ENCODE peak calls at places on chromosome 2, in four cellular contexts. W, R, L and S are unnamed samples.
A peak's percentile ranks its signal among the peaks of the same experiment; 100 is the strongest.

GRCh38 chr2:88540346-88540745 is 86.9 kb downstream of the EIF2AK3 start:
- DNase-seq in W (peak; percentile 74), L (peak; percentile 20), R (no peak), S (no peak)

GRCh38 chr2:222334914-222335313 is 36.1 kb upstream of the PAX3 start:
- DNase-seq in W (no peak), R (no peak), L (no peak), S (no peak)

GRCh38 chr2:241811209-241811951 is 2.4 kb downstream of the NEU4 start:
- DNase-seq in L (no peak), R (peak; percentile 63), W (no peak), S (no peak)

GRCh38 chr2:85889648-85890281 is 975 bp upstream of the ST3GAL5 start:
- DNase-seq in R (peak; percentile 46), L (no peak), W (no peak), S (no peak)

GRCh38 chr2:65227035-65227470 is 578 bp upstream of the ACTR2 start:
- DNase-seq in W (peak; percentile 30), R (peak; percentile 77), L (peak; percentile 65), S (no peak)

GRCh38 chr2:149038442-149039212 is at the start of gene LYPD6B:
- DNase-seq in L (peak; percentile 48), W (no peak), R (no peak), S (peak; percentile 39)

GRCh38 chr2:19759880-19760279 is 141.9 kb downstream of the TTC32 start:
- DNase-seq in L (no peak), R (no peak), W (no peak), S (no peak)

GRCh38 chr2:175355246-175355645 is 173.7 kb upstream of the ATP5MC3 start:
- DNase-seq in L (no peak), R (no peak), W (no peak), S (no peak)

GRCh38 chr2:200735061-200735460 is 76.6 kb upstream of the BZW1 start:
- DNase-seq in L (no peak), R (no peak), W (peak; percentile 34), S (no peak)

GRCh38 chr2:66813976-66814375 is 379.1 kb downstream of the MEIS1 start:
- DNase-seq in R (no peak), L (no peak), W (peak; percentile 32), S (no peak)

GRCh38 chr2:45643543-45644542 is 7.6 kb upstream of the PRKCE start:
- DNase-seq in L (peak; percentile 71), W (peak; percentile 35), R (peak; percentile 47), S (peak; percentile 89)

GRCh38 chr2:175855794-175856453 is 146.1 kb downstream of the LNPK start:
- DNase-seq in R (peak; percentile 93), L (peak; percentile 17), W (peak; percentile 44), S (no peak)

GRCh38 chr2:38438536-38439225 is 61.6 kb upstream of the ATL2 start:
- DNase-seq in L (no peak), R (no peak), W (no peak), S (no peak)

GRCh38 chr2:233413046-233413445 is 58.8 kb downstream of the DGKD start:
- DNase-seq in R (no peak), W (peak; percentile 33), L (no peak), S (no peak)

GRCh38 chr2:168912466-168913170 is 11.5 kb downstream of the G6PC2 start:
- DNase-seq in R (peak; percentile 88), W (peak; percentile 17), L (peak; percentile 30), S (no peak)

GRCh38 chr2:150716186-150716585 is 228.7 kb upstream of the RND3 start:
- DNase-seq in R (no peak), L (no peak), W (no peak), S (no peak)

GRCh38 chr2:223586261-223586660 is 15.9 kb downstream of the SCG2 start:
- DNase-seq in R (no peak), W (peak; percentile 93), L (no peak), S (no peak)

GRCh38 chr2:109479804-109480203 is 134.0 kb downstream of the SEPTIN10 start:
- DNase-seq in W (no peak), R (no peak), L (peak; percentile 55), S (no peak)

GRCh38 chr2:226835420-226835795 is 446 bp upstream of the RHBDD1 start:
- DNase-seq in L (no peak), R (no peak), W (peak; percentile 25), S (peak; percentile 61)

GRCh38 chr2:85162746-85163301 is 29.6 kb downstream of the TCF7L1 start:
- DNase-seq in R (no peak), L (no peak), W (peak; percentile 88), S (no peak)

GRCh38 chr2:134104754-134105153 is 149.1 kb upstream of the MGAT5 start:
- DNase-seq in L (peak; percentile 23), W (no peak), R (no peak), S (no peak)

GRCh38 chr2:108643450-108643849 is 75.8 kb upstream of the RANBP2 start:
- DNase-seq in W (no peak), R (no peak), L (no peak), S (no peak)

GRCh38 chr2:204967199-204967995 is 422.1 kb downstream of the PARD3B start:
- DNase-seq in L (no peak), R (no peak), W (no peak), S (no peak)

GRCh38 chr2:190351955-190352354 is 8.6 kb downstream of the INPP1 start:
- DNase-seq in W (no peak), L (no peak), R (no peak), S (no peak)

GRCh38 chr2:177553176-177553909 is 160.8 kb downstream of the AGPS start:
- DNase-seq in W (peak; percentile 54), R (no peak), L (no peak), S (no peak)

GRCh38 chr2:126859631-126860030 is 39.1 kb upstream of the TEX51 start:
- DNase-seq in W (no peak), R (no peak), L (no peak), S (no peak)

GRCh38 chr2:221255862-221256261 is 316.2 kb downstream of the EPHA4 start:
- DNase-seq in L (no peak), W (no peak), R (no peak), S (no peak)

GRCh38 chr2:235737840-235738239 is 244.0 kb downstream of the AGAP1 start:
- DNase-seq in R (no peak), L (no peak), W (no peak), S (no peak)

GRCh38 chr2:12402440-12403139 is 314.1 kb upstream of the TRIB2 start:
- DNase-seq in W (no peak), R (no peak), L (no peak), S (no peak)

GRCh38 chr2:42059261-42059898 is 11.6 kb downstream of the PKDCC start:
- DNase-seq in W (no peak), R (no peak), L (no peak), S (no peak)

GRCh38 chr2:42061839-42062238 is 14.0 kb downstream of the PKDCC start:
- DNase-seq in W (no peak), L (no peak), R (no peak), S (no peak)

GRCh38 chr2:42060028-42060427 is 12.2 kb downstream of the PKDCC start:
- DNase-seq in L (no peak), W (no peak), R (no peak), S (no peak)

GRCh38 chr2:42063383-42064171 is 15.8 kb downstream of the PKDCC start:
- DNase-seq in L (no peak), W (peak; percentile 77), R (no peak), S (no peak)

GRCh38 chr2:42060718-42061619 is 13.1 kb downstream of the PKDCC start:
- DNase-seq in L (peak; percentile 50), R (peak; percentile 77), W (peak; percentile 47), S (no peak)
- TF ChIP-seq CTCF in L (no peak), R (no peak), W (no peak), S (no peak)

DNA sequence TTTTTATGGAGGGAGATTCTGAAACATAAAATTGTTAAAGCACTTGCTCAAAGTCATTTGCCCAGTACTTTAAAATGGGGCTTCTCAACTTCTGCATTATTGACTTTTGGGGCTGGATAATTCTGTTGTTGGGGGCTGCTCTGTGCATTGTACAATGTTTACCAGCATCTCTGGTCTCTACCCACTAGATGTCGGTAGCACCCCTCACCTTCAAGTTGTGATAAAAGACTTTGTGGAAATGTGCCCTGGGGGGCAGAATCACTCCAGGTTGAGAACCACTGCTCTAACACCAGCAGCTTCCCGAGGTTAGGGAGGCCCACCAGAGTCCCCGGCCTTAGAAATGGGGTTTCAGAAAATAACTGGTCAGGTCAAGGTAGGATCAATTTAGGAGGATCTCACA is 26.8 kb upstream of the CUL3 start:
- DNase-seq in R (no peak), L (no peak), W (no peak), S (no peak)
- TF ChIP-seq CTCF in R (no peak), L (no peak), W (no peak), S (no peak)

DNA sequence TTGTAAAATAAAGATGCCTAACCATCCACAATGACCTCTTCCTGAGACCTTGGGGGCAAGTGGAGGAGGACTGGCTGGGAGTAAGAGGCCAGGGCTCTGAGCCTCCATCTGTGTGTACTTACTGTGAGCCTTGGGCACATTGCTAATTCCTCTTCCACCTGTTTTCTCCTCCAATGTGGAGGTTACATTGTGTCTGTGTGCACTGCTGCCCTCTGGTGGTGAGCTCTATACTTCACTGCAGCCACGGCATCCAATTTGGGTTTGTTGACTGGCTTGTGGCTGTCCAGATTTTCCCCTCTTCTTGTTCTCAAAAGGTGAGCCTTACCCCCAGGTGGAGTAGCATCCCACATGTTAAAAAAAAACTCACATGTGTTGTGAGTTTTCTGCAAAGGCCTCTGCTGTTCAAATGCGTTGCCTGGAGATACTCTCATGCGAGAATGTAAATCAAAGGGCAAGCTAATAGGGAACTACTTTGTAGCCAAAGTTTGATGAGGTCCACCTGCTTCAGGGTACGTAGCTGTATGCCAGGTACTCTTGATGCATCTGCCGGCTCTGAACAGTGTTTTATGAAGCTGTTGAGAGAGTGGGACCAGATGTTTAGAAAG is 80.8 kb downstream of the APOB start:
- DNase-seq in R (peak; percentile 56), L (peak; percentile 67), W (peak; percentile 58), S (peak; percentile 85)
- TF ChIP-seq CTCF in R (peak; percentile 55), L (peak; percentile 89), W (peak; percentile 83), S (peak; percentile 87)

GRCh38 chr2:164479460-164479859 is 141.8 kb downstream of the GRB14 start:
- DNase-seq in R (no peak), L (peak; percentile 45), W (peak; percentile 40), S (peak; percentile 19)
- TF ChIP-seq CTCF in R (no peak), L (peak; percentile 12), W (peak; percentile 32), S (peak; percentile 22)

GRCh38 chr2:111698743-111699554 is 185.0 kb downstream of the ANAPC1 start:
- DNase-seq in L (peak; percentile 98), R (peak; percentile 90), W (peak; percentile 100), S (no peak)
- TF ChIP-seq CTCF in L (no peak), R (no peak), W (peak; percentile 54), S (no peak)

GRCh38 chr2:67871696-67872320 is 191.0 kb downstream of the C1D start:
- DNase-seq in R (no peak), L (no peak), W (peak; percentile 77), S (no peak)

GRCh38 chr2:67867735-67868134 is 195.1 kb downstream of the C1D start:
- DNase-seq in W (peak; percentile 70), L (no peak), R (no peak), S (no peak)

GRCh38 chr2:67865871-67866386 is 196.9 kb downstream of the C1D start:
- DNase-seq in R (no peak), L (no peak), W (no peak), S (no peak)
- TF ChIP-seq CTCF in R (no peak), L (no peak), W (no peak), S (no peak)